ENCODE peak calls at places on chromosomes 6 and 20, in five cellular contexts. One of them, this sample, is unnamed. For H3K36me3, the result is how much of the 10 kb centered on the place peaks cover.

GRCh38 chr20:18645196-18645745 is 57.4 kb downstream of the DTD1 start:
- DNase-seq in CD8-positive, alpha-beta T cell: no peak
- DNase-seq in psoas muscle: no peak
- DNase-seq in CD4-positive, alpha-beta memory T cell: no peak
- DNase-seq in aorta: no peak
- DNase-seq in this sample: no peak

GRCh38 chr20:24208652-24209051 is 220.1 kb upstream of the GGTLC1 start:
- DNase-seq in CD8-positive, alpha-beta T cell: no peak
- DNase-seq in psoas muscle: no peak
- DNase-seq in CD4-positive, alpha-beta memory T cell: no peak
- DNase-seq in aorta: no peak
- DNase-seq in this sample: no peak

GRCh38 chr6:3806169-3806922 is 42.8 kb upstream of the FAM50B start:
- DNase-seq in CD8-positive, alpha-beta T cell: no peak
- DNase-seq in psoas muscle: no peak
- DNase-seq in CD4-positive, alpha-beta memory T cell: no peak
- DNase-seq in aorta: no peak
- DNase-seq in this sample: no peak

GRCh38 chr6:33785766-33786165 is 3.2 kb downstream of the LEMD2 start:
- DNase-seq in CD8-positive, alpha-beta T cell: no peak
- DNase-seq in psoas muscle: no peak
- DNase-seq in CD4-positive, alpha-beta memory T cell: no peak
- DNase-seq in aorta: no peak
- DNase-seq in this sample: no peak

GRCh38 chr6:41756354-41756753 is 9.2 kb upstream of the PGC start:
- DNase-seq in CD8-positive, alpha-beta T cell: no peak
- DNase-seq in psoas muscle: no peak
- DNase-seq in CD4-positive, alpha-beta memory T cell: no peak
- DNase-seq in aorta: no peak
- DNase-seq in this sample: no peak

GRCh38 chr6:20696676-20697075 is 162.4 kb downstream of the CDKAL1 start:
- DNase-seq in CD8-positive, alpha-beta T cell: no peak
- DNase-seq in psoas muscle: no peak
- DNase-seq in CD4-positive, alpha-beta memory T cell: no peak
- DNase-seq in aorta: no peak
- DNase-seq in this sample: no peak

GRCh38 chr20:43949741-43950618 is 35.3 kb downstream of the TOX2 start:
- DNase-seq in CD8-positive, alpha-beta T cell: peak
- DNase-seq in psoas muscle: no peak
- DNase-seq in CD4-positive, alpha-beta memory T cell: peak
- DNase-seq in aorta: peak
- DNase-seq in this sample: peak

GRCh38 chr20:46894579-46894958 is at the start of gene EYA2:
- DNase-seq in CD8-positive, alpha-beta T cell: no peak
- DNase-seq in psoas muscle: peak
- DNase-seq in CD4-positive, alpha-beta memory T cell: no peak
- DNase-seq in aorta: peak
- DNase-seq in this sample: no peak

GRCh38 chr6:143536866-143537691 is 25.6 kb upstream of the FUCA2 start:
- DNase-seq in CD8-positive, alpha-beta T cell: peak
- DNase-seq in psoas muscle: peak
- DNase-seq in CD4-positive, alpha-beta memory T cell: peak
- DNase-seq in aorta: peak
- DNase-seq in this sample: peak

GRCh38 chr20:32536861-32537656 is 48.1 kb downstream of the NOL4L start:
- DNase-seq in CD8-positive, alpha-beta T cell: peak
- DNase-seq in psoas muscle: peak
- DNase-seq in CD4-positive, alpha-beta memory T cell: peak
- DNase-seq in aorta: no peak
- DNase-seq in this sample: peak

GRCh38 chr20:38685853-38686473 is 38.3 kb upstream of the SLC32A1 start:
- DNase-seq in CD8-positive, alpha-beta T cell: peak
- DNase-seq in psoas muscle: no peak
- DNase-seq in CD4-positive, alpha-beta memory T cell: peak
- DNase-seq in aorta: no peak
- DNase-seq in this sample: peak

DNA sequence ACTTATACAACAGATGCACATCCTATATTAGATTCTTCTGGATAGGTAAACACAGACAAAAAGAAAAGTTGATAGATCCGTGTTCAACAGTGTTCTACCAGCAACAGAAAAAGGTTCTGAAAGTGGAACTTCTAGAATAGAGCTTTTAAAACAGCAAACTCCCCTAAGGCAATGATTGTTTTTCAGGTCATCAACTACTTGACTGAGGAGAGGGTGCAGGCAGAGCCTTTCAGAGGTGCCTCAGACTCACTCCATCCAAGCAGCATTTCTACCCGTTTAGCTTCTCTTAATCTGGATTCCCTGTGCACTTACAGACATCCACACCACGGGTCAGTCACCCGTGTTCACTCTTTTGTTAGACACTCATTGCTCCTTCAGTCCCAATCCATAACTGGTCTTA is 28.9 kb downstream of the FYN start:
- DNase-seq in CD8-positive, alpha-beta T cell: no peak
- DNase-seq in psoas muscle: no peak
- DNase-seq in CD4-positive, alpha-beta memory T cell: no peak
- DNase-seq in aorta: no peak
- DNase-seq in this sample: no peak
- H3K4me3 ChIP-seq in CD8-positive, alpha-beta T cell: no peak
- H3K4me3 ChIP-seq in psoas muscle: no peak
- H3K4me3 ChIP-seq in CD4-positive, alpha-beta memory T cell: peak
- H3K4me3 ChIP-seq in aorta: no peak
- H3K4me3 ChIP-seq in this sample: peak

DNA sequence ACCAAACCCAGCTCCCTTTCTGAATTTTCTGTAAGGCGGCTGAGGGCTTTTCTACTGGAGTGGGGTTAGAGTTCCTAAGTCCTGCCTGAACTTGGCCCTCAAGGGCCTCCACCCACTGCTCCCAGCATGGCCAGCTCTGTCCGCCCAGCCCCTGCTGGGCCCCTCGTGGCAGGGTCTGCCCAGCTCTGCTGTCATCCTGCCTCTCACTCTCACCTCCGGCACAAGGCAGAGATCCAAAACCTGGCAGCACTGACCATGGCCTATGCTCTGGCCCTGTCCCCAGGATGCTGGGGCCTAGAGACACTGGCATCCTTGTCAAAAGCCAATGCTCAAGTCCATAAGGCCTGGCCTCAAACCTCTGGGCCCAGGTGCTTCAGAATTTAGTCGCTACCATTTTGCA is 61.1 kb downstream of the TAF4 start:
- DNase-seq in CD8-positive, alpha-beta T cell: no peak
- DNase-seq in psoas muscle: no peak
- DNase-seq in CD4-positive, alpha-beta memory T cell: no peak
- DNase-seq in aorta: no peak
- DNase-seq in this sample: no peak
- H3K36me3 ChIP-seq in CD8-positive, alpha-beta T cell: under half
- H3K36me3 ChIP-seq in psoas muscle: half or more
- H3K36me3 ChIP-seq in CD4-positive, alpha-beta memory T cell: half or more
- H3K36me3 ChIP-seq in aorta: under half
- H3K36me3 ChIP-seq in this sample: half or more

GRCh38 chr6:43668151-43669028 is 19.2 kb downstream of the MRPS18A start:
- DNase-seq in CD8-positive, alpha-beta T cell: peak
- DNase-seq in psoas muscle: peak
- DNase-seq in CD4-positive, alpha-beta memory T cell: peak
- DNase-seq in aorta: peak
- DNase-seq in this sample: peak

GRCh38 chr6:43666181-43666920 is 21.2 kb downstream of the MRPS18A start:
- DNase-seq in CD8-positive, alpha-beta T cell: no peak
- DNase-seq in psoas muscle: no peak
- DNase-seq in CD4-positive, alpha-beta memory T cell: no peak
- DNase-seq in aorta: peak
- DNase-seq in this sample: no peak

GRCh38 chr6:43665376-43665775 is 20.5 kb downstream of the RSPH9 start:
- DNase-seq in CD8-positive, alpha-beta T cell: no peak
- DNase-seq in psoas muscle: no peak
- DNase-seq in CD4-positive, alpha-beta memory T cell: no peak
- DNase-seq in aorta: peak
- DNase-seq in this sample: no peak

GRCh38 chr6:43669050-43669921 is 18.3 kb downstream of the MRPS18A start:
- DNase-seq in CD8-positive, alpha-beta T cell: no peak
- DNase-seq in psoas muscle: peak
- DNase-seq in CD4-positive, alpha-beta memory T cell: no peak
- DNase-seq in aorta: peak
- DNase-seq in this sample: no peak

DNA sequence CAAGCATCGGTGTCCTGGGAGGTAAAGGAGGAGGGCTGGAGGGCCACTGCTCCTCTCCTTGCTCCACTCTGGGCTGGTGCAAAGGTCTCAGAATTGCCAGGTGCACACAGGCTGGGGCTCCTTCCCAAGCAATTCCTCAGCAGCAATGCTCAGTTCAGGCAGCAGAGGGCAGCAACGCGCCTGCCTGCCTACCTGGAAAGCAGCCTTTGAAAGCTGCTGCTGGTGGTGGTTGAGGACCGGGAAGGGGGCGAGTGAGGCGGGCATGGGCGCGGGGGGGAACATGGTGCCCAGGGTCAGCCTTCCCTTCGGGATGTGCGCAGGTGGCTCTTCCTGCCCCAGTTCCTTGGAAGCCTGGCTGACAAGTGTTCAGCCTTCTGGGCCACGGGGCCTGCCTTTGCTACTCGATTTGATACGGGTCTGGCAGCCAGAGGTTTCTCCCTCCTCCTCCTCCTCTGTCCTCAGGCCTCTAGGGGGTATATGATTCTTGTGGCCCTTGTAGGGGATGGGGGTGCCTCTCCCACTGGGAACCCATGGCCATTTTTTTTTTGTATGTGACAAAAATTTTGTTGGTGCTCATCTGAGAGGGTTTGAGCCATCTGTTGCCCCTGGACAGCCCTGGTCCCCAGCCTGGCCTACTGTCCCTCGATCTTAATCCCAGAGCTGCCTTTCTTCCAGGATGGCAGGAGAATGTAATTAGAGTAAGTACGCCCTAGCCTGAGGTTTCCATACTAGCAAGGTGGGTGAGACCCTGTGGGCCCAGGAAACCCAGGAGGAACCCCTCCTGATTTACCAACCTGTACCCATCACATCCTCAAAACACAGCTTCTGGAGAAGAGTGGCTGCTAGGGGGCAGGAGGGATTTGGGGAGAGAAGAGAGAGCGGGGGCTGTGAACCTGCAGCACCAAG is 20.1 kb downstream of the MRPS18A start:
- DNase-seq in CD8-positive, alpha-beta T cell: peak
- DNase-seq in psoas muscle: peak
- DNase-seq in CD4-positive, alpha-beta memory T cell: peak
- DNase-seq in aorta: peak
- DNase-seq in this sample: peak
- H3K4me3 ChIP-seq in CD8-positive, alpha-beta T cell: no peak
- H3K4me3 ChIP-seq in psoas muscle: peak
- H3K4me3 ChIP-seq in CD4-positive, alpha-beta memory T cell: no peak
- H3K4me3 ChIP-seq in aorta: no peak
- H3K4me3 ChIP-seq in this sample: no peak

GRCh38 chr20:3021327-3021726 is 22.1 kb upstream of the GNRH2 start:
- DNase-seq in CD8-positive, alpha-beta T cell: no peak
- DNase-seq in psoas muscle: no peak
- DNase-seq in CD4-positive, alpha-beta memory T cell: no peak
- DNase-seq in aorta: no peak
- DNase-seq in this sample: no peak
- H3K36me3 ChIP-seq in CD8-positive, alpha-beta T cell: under half
- H3K36me3 ChIP-seq in psoas muscle: half or more
- H3K36me3 ChIP-seq in CD4-positive, alpha-beta memory T cell: under half
- H3K36me3 ChIP-seq in aorta: under half
- H3K36me3 ChIP-seq in this sample: half or more

DNA sequence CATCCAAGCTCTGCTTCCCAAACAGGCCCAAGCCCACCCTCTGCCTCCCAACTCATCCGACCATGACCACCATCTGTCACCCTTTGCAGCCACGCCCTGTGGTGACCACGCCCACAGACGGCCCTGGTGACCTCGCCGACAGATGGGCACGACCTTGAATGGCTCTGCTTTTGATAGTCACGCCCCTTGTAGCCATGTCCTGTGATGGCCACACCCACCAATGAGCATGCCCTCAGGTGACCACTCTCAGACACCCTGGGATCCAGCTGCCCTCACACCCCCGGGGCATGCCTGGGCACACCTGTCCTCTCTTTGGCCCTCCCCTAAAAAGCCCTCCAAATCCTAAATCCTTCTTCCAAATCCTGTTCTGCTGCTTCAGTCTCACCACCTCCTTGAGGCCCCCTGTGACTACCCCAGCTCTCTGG is 51.0 kb downstream of the SSR1 start:
- DNase-seq in CD8-positive, alpha-beta T cell: no peak
- DNase-seq in psoas muscle: no peak
- DNase-seq in CD4-positive, alpha-beta memory T cell: no peak
- DNase-seq in aorta: peak
- DNase-seq in this sample: no peak
- H3K4me3 ChIP-seq in CD8-positive, alpha-beta T cell: no peak
- H3K4me3 ChIP-seq in psoas muscle: peak
- H3K4me3 ChIP-seq in CD4-positive, alpha-beta memory T cell: no peak
- H3K4me3 ChIP-seq in aorta: no peak
- H3K4me3 ChIP-seq in this sample: no peak

DNA sequence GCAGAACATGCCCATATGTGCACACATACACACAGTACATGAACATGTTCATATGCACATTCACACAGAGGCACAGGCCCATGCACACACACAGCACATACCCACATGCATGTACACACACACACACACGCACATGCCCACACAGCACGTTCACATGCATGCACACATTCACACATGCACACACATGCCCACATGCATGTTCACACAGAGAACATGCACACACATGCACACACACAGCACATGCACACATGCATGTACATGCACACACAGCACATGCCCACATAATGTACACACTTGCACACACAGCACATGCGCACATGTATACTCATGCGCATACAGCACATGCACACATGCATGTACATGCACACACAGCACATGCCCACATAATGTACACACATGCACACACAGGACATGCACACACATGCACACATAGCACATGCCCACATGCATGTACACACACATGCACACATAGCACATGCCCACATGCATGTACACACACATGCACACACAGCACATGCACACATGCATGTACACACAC is 25.9 kb downstream of the RNASET2 start:
- DNase-seq in CD8-positive, alpha-beta T cell: no peak
- DNase-seq in psoas muscle: no peak
- DNase-seq in CD4-positive, alpha-beta memory T cell: no peak
- DNase-seq in aorta: no peak
- DNase-seq in this sample: no peak
- H3K36me3 ChIP-seq in CD8-positive, alpha-beta T cell: under half
- H3K36me3 ChIP-seq in psoas muscle: under half
- H3K36me3 ChIP-seq in CD4-positive, alpha-beta memory T cell: half or more
- H3K36me3 ChIP-seq in aorta: under half
- H3K36me3 ChIP-seq in this sample: under half

DNA sequence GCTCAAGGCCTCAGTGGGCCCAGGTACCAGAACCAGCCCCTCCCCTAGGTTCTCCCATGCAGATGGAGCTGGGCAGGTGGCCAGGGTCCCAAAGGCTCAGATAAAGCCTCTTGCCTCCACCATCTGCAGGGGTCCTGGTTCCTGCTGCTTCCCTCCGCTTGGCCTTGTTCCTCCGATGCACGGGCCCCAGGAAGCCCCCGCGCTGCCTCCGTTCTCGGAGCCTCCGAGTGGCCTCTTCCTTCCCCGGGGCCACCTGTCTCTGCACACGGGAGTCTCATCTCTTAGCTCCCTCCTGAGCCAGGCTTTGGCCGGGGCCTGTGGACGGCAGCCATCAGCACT is 1.9 kb upstream of the PTK6 start:
- DNase-seq in CD8-positive, alpha-beta T cell: no peak
- DNase-seq in psoas muscle: no peak
- DNase-seq in CD4-positive, alpha-beta memory T cell: no peak
- DNase-seq in aorta: no peak
- DNase-seq in this sample: no peak
- H3K4me3 ChIP-seq in CD8-positive, alpha-beta T cell: no peak
- H3K4me3 ChIP-seq in psoas muscle: no peak
- H3K4me3 ChIP-seq in CD4-positive, alpha-beta memory T cell: no peak
- H3K4me3 ChIP-seq in aorta: no peak
- H3K4me3 ChIP-seq in this sample: no peak

GRCh38 chr6:157312733-157313132 is 10.6 kb downstream of the TMEM242 start:
- DNase-seq in CD8-positive, alpha-beta T cell: no peak
- DNase-seq in psoas muscle: no peak
- DNase-seq in CD4-positive, alpha-beta memory T cell: no peak
- DNase-seq in aorta: no peak
- DNase-seq in this sample: no peak
- H3K36me3 ChIP-seq in CD8-positive, alpha-beta T cell: under half
- H3K36me3 ChIP-seq in psoas muscle: under half
- H3K36me3 ChIP-seq in CD4-positive, alpha-beta memory T cell: under half
- H3K36me3 ChIP-seq in aorta: under half
- H3K36me3 ChIP-seq in this sample: under half